ENCODE peak calls at places on chromosomes 4 and X, in seven cellular contexts. K, Y, G, F, P, W and A are unnamed samples.
A peak's percentile ranks its signal among the peaks of the same experiment; 100 is the strongest.

GRCh38 chr4:183806341-183806740 is 98.8 kb upstream of the STOX2 start:
- ATAC-seq in K (no peak), Y (peak; percentile 69), G (no peak), F (no peak), P (no peak), W (no peak), A (no peak)

GRCh38 chr4:113869743-113870375 is 108.3 kb upstream of the CAMK2D start:
- ATAC-seq in K (peak; percentile 60), Y (no peak), G (no peak), F (no peak), P (no peak), W (no peak), A (no peak)

GRCh38 chr4:134202136-134202535 is 547 bp upstream of the PABPC4L start:
- ATAC-seq in K (no peak), Y (no peak), G (no peak), F (no peak), P (no peak), W (no peak), A (no peak)

GRCh38 chr4:26127851-26128337 is 192.9 kb upstream of the RBPJ start:
- ATAC-seq in K (no peak), Y (peak; percentile 59), G (no peak), F (no peak), P (no peak), W (no peak), A (no peak)

GRCh38 chr4:41257257-41257900 is 651 bp downstream of the UCHL1 start:
- ATAC-seq in K (peak; percentile 30), Y (peak; percentile 71), G (peak; percentile 84), F (peak; percentile 78), P (peak; percentile 69), W (peak; percentile 26), A (peak; percentile 74)

GRCh38 chr4:145734576-145735329 is 54.8 kb downstream of the C4orf51 start:
- ATAC-seq in K (no peak), Y (no peak), G (peak; percentile 74), F (peak; percentile 59), P (peak; percentile 56), W (no peak), A (peak; percentile 77)

GRCh38 chr4:8688041-8688907 is 95.7 kb downstream of the CPZ start:
- ATAC-seq in K (no peak), Y (peak; percentile 44), G (peak; percentile 94), F (peak; percentile 27), P (peak; percentile 85), W (no peak), A (no peak)

GRCh38 chr4:124505211-124505610 is 207.3 kb downstream of the ANKRD50 start:
- ATAC-seq in K (no peak), Y (no peak), G (no peak), F (no peak), P (no peak), W (no peak), A (no peak)

GRCh38 chr4:183637461-183637860 is 21.5 kb downstream of the RWDD4 start:
- ATAC-seq in K (no peak), Y (no peak), G (peak; percentile 46), F (no peak), P (peak; percentile 11), W (no peak), A (no peak)

GRCh38 chr4:73669410-73670183 is 49.4 kb upstream of the RASSF6 start:
- ATAC-seq in K (no peak), Y (no peak), G (no peak), F (no peak), P (no peak), W (no peak), A (no peak)

GRCh38 chrX:150767045-150767395 is 73.8 kb downstream of the MTMR1 start:
- ATAC-seq in K (no peak), Y (peak; percentile 31), G (no peak), F (no peak), P (peak; percentile 5), W (no peak), A (no peak)

GRCh38 chr4:18075823-18076433 is 54.4 kb upstream of the LCORL start:
- ATAC-seq in K (peak; percentile 60), Y (peak; percentile 51), G (peak; percentile 57), F (no peak), P (no peak), W (peak; percentile 32), A (no peak)

GRCh38 chr4:153499005-153499404 is 32.8 kb downstream of the TMEM131L start:
- ATAC-seq in K (no peak), Y (peak; percentile 9), G (no peak), F (no peak), P (no peak), W (no peak), A (peak; percentile 29)

GRCh38 chr4:29536745-29537144 is 1183.4 kb upstream of the PCDH7 start:
- ATAC-seq in K (no peak), Y (no peak), G (no peak), F (no peak), P (no peak), W (no peak), A (no peak)

GRCh38 chr4:7960790-7961655 is 21.4 kb upstream of the AFAP1 start:
- ATAC-seq in K (peak; percentile 64), Y (no peak), G (peak; percentile 65), F (peak; percentile 8), P (peak; percentile 85), W (peak; percentile 43), A (peak; percentile 82)